ENCODE peak calls at places on chromosomes 5 and 9, in five cellular contexts. H is stomach, W is prostate gland, G is breast epithelium, Q is HCT116. N is an unnamed sample. For H3K4me1, the result is how much of the 10 kb centered on the place peaks cover.

GRCh38 chr5:84830265-84830664 is 445.6 kb upstream of the EDIL3 start:
- DNase-seq in H (no peak), W (no peak), G (no peak), Q (no peak), N (peak)

GRCh38 chr9:112819635-112820496 is 69.3 kb downstream of the SNX30 start:
- DNase-seq in H (peak), W (peak), G (no peak), Q (peak), N (peak)

GRCh38 chr5:139027150-139027549 is 152.0 kb upstream of the LRRTM2 start:
- DNase-seq in H (no peak), W (no peak), G (no peak), Q (no peak), N (no peak)

GRCh38 chr5:150114773-150115408 is 28.5 kb upstream of the CSF1R start:
- DNase-seq in H (peak), W (no peak), G (peak), Q (no peak), N (no peak)

GRCh38 chr5:59186623-59187022 is 603.7 kb downstream of the RAB3C start:
- DNase-seq in H (no peak), W (no peak), G (no peak), Q (no peak), N (no peak)

GRCh38 chr5:96745844-96746531 is 61.8 kb downstream of the ERAP1 start:
- DNase-seq in H (no peak), W (no peak), G (no peak), Q (no peak), N (no peak)

GRCh38 chr5:9543266-9543925 is 2.5 kb downstream of the SEMA5A start:
- DNase-seq in H (no peak), W (no peak), G (no peak), Q (no peak), N (no peak)

GRCh38 chr5:16854351-16854750 is 81.7 kb downstream of the MYO10 start:
- DNase-seq in H (no peak), W (no peak), G (no peak), Q (no peak), N (no peak)

GRCh38 chr5:80057121-80057520 is 22.0 kb downstream of the THBS4 start:
- DNase-seq in H (no peak), W (no peak), G (no peak), Q (no peak), N (no peak)

GRCh38 chr9:15135167-15135792 is 171.7 kb downstream of the TTC39B start:
- DNase-seq in H (peak), W (peak), G (peak), Q (peak), N (no peak)

GRCh38 chr9:136339173-136339957 is 12.0 kb downstream of the GPSM1 start:
- DNase-seq in H (peak), W (peak), G (no peak), Q (no peak), N (peak)

GRCh38 chr5:12023614-12024241 is 119.5 kb upstream of the CTNND2 start:
- DNase-seq in H (no peak), W (no peak), G (no peak), Q (no peak), N (no peak)

GRCh38 chr5:123358751-123359150 is 64.5 kb downstream of the CEP120 start:
- DNase-seq in H (no peak), W (no peak), G (no peak), Q (no peak), N (no peak)

GRCh38 chr5:52994266-52994665 is 5.1 kb downstream of the ITGA2 start:
- DNase-seq in H (no peak), W (no peak), G (no peak), Q (no peak), N (no peak)

GRCh38 chr9:128684325-128685021 is 4.5 kb upstream of the SET start:
- DNase-seq in H (peak), W (peak), G (peak), Q (peak), N (peak)

GRCh38 chr9:128685022-128685332 is 4.0 kb upstream of the SET start:
- DNase-seq in H (no peak), W (no peak), G (no peak), Q (no peak), N (no peak)

GRCh38 chr9:128685636-128686489 is 3.2 kb upstream of the SET start:
- DNase-seq in H (peak), W (no peak), G (no peak), Q (no peak), N (peak)

GRCh38 chr9:128684065-128684324 is 5.0 kb upstream of the SET start:
- DNase-seq in H (no peak), W (no peak), G (no peak), Q (no peak), N (no peak)

DNA sequence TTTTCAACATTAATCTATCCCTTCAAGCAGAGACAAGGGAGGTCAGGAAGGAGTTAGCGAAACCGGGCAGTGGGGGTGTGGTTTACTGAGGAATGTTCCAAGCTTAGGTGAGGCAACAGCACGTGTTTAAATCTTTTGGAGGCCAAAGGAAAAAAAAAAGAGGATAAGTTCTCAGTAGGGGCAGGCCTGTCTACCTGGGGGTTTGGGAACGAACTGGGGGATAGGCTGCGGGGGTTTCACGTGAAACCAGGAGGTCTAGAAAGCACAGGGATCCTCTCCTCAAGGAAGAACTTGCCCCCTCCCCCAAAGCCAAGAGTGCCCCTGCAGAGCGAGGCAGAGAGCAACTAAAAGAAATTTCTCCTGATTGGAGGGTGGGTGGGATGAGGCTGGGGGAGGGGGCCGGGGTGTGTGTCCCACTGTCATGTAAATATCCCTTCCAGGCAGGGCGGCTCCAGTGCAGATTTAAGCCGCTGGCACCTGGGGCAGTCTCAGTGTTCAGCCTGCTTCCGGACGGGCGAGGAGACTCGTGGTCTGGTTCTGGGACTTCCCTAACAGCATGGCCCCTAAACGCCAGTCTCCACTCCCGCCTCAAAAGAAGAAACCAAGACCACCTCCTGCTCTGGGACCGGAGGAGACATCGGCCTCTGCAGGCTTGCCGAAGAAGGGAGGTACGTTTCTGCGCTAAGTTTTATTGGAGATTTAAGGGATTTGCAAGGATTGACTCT is 5.5 kb upstream of the SET start:
- DNase-seq in H (peak), W (peak), G (peak), Q (no peak), N (no peak)
- TF ChIP-seq POLR2AphosphoS5 in H (peak), W (peak), G (no peak), Q (no peak), N (no peak)

GRCh38 chr5:171314728-171315385 is 5.8 kb downstream of the TLX3 start:
- DNase-seq in H (no peak), W (no peak), G (no peak), Q (no peak), N (no peak)
- H3K4me3 ChIP-seq in H (peak), W (no peak), G (peak), Q (no peak), N (peak)

GRCh38 chr5:154758977-154759376 is 3.8 kb downstream of the LARP1 start:
- DNase-seq in H (no peak), W (no peak), G (no peak), Q (no peak), N (no peak)
- H3K4me1 ChIP-seq in H (half or more), W (under half), G (under half), Q (half or more), N (under half)

GRCh38 chr9:89317282-89317681 is 1.0 kb upstream of the SECISBP2 start:
- DNase-seq in H (no peak), W (no peak), G (no peak), Q (no peak), N (no peak)
- TF ChIP-seq POLR2AphosphoS5 in H (no peak), W (no peak), G (no peak), Q (no peak), N (no peak)

DNA sequence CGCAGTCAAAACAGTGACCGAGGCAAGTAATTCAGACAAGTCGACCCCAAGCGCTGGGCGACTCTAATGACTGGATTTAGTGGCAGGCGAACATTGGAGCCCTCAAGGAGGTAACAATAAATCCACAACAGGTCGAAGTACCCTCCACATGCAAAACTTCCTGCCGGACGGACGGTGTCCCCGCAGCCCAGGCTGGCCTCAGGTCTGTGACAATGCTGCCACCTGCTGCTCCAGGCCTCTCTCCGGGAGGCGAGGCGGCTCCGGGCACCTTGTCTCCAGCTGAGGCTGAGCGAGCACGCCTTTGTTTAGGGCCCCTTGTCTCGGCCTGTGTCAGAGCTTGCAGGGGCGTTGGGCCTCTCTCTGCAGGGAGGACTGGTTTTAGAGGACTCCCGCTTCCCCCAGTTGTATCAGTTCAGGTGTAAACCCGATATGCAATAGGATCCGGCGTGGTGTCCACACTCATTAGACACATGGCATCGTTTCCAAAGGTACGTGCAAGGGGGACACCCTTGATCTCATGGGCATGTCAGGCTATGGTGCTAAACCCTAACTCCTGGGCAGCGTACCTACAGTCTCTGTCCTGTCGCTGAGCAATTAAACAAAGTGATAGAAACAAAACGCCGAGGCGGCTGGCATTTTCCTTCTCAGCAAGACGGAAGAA is 628.0 kb upstream of the ADAMTS16 start:
- DNase-seq in H (no peak), W (peak), G (peak), Q (no peak), N (peak)
- H3K4me3 ChIP-seq in H (no peak), W (no peak), G (peak), Q (no peak), N (peak)

DNA sequence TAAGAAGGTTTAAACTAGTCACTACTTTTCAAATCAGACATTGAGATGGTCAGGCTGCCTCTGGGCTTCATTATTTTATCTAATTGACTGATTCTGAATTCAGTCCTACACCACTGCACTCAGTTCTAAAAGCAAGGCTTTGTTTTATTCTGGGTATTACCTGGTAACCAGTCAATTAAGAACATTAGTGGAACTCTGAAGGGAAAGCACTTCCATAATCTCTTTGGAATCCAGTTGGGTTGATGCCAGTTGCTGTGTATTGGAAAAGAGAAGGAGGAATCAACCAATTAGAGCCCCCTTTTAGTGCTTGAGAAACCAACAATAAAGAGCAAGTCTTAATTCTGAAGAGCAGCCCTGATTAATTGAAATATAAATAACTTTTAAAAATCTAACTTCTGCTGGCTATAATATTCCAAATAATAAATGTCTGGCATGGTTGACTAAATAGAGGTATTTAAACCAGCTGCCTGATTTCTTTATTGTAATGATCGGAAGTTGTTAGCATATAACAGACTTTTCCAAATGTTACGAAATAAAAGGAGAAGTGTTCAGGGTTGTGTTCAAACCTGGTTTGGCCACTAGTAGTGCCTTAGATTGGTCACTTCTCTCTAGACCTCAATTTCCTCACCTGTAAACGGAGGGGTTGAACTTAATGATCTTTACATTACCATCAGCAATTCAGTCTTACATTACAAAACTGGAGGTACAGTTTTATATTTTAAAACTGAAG is 32.0 kb downstream of the CPEB4 start:
- DNase-seq in H (no peak), W (no peak), G (no peak), Q (no peak), N (no peak)
- H3K4me1 ChIP-seq in H (under half), W (under half), G (under half), Q (under half), N (half or more)

DNA sequence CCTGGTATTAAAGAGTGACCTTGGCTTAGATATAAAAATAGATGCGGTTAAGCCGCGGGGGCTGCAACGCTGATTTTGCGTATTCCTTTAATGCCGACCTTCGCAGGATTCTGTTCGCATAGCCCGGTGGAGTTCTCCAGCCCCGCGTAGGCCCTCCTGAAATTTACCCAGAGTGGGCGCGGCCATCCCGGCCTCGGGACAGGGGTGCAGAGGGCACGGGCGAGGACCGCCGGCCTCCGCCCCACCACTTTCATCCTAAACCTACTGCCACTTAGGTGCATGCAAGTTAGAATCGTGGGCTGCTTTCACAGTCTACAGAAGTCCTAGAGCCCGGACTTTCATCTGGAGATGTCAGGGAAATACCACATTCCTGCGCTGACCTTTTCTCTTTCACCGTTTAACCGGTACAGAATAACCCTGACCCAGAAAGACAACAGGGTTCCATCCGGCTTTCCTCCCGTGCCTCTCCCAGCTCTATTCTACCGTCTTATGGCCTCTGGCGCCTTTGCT is 521 bp upstream of the FAM169A start:
- DNase-seq in H (no peak), W (no peak), G (no peak), Q (no peak), N (no peak)
- TF ChIP-seq POLR2AphosphoS5 in H (no peak), W (no peak), G (no peak), Q (peak), N (no peak)